ENCODE peak calls at places on chromosomes 3 and 15, in four cellular contexts. One of them, this sample, is unnamed.

GRCh38 chr15:61228025-61228901 is 839 bp downstream of the RORA start:
- DNase-seq in K562: no peak
- DNase-seq in HepG2: no peak
- DNase-seq in SK-N-SH: peak; percentile 60
- DNase-seq in this sample: no peak

GRCh38 chr15:73442436-73442835 is 528 bp upstream of the REC114 start:
- DNase-seq in K562: no peak
- DNase-seq in HepG2: no peak
- DNase-seq in SK-N-SH: no peak
- DNase-seq in this sample: no peak

GRCh38 chr15:65085990-65086679 is 9.6 kb downstream of the KBTBD13 start:
- DNase-seq in K562: peak; percentile 58
- DNase-seq in HepG2: peak; percentile 72
- DNase-seq in SK-N-SH: peak; percentile 69
- DNase-seq in this sample: no peak

GRCh38 chr3:186609247-186609868 is 3.5 kb upstream of the AHSG start:
- DNase-seq in K562: no peak
- DNase-seq in HepG2: no peak
- DNase-seq in SK-N-SH: no peak
- DNase-seq in this sample: no peak

GRCh38 chr15:68843425-68844311 is 23.0 kb upstream of the ANP32A start:
- DNase-seq in K562: no peak
- DNase-seq in HepG2: no peak
- DNase-seq in SK-N-SH: peak; percentile 82
- DNase-seq in this sample: no peak

GRCh38 chr3:193894121-193894863 is 241.7 kb upstream of the HES1 start:
- DNase-seq in K562: no peak
- DNase-seq in HepG2: no peak
- DNase-seq in SK-N-SH: no peak
- DNase-seq in this sample: no peak

GRCh38 chr15:96047255-96047931 is 283.1 kb upstream of the NR2F2 start:
- DNase-seq in K562: no peak
- DNase-seq in HepG2: no peak
- DNase-seq in SK-N-SH: no peak
- DNase-seq in this sample: no peak

GRCh38 chr3:151538706-151539403 is 78.0 kb upstream of the IGSF10 start:
- DNase-seq in K562: peak; percentile 8
- DNase-seq in HepG2: no peak
- DNase-seq in SK-N-SH: no peak
- DNase-seq in this sample: no peak

GRCh38 chr15:71154607-71155200 is 39.4 kb downstream of the THSD4 start:
- DNase-seq in K562: no peak
- DNase-seq in HepG2: no peak
- DNase-seq in SK-N-SH: no peak
- DNase-seq in this sample: no peak

GRCh38 chr3:13210221-13210975 is 137.2 kb upstream of the IQSEC1 start:
- DNase-seq in K562: no peak
- DNase-seq in HepG2: no peak
- DNase-seq in SK-N-SH: peak; percentile 68
- DNase-seq in this sample: no peak

GRCh38 chr3:98945006-98945626 is 43.6 kb upstream of the DCBLD2 start:
- DNase-seq in K562: no peak
- DNase-seq in HepG2: no peak
- DNase-seq in SK-N-SH: no peak
- DNase-seq in this sample: no peak

GRCh38 chr3:113166719-113167492 is 44.5 kb upstream of the BOC start:
- DNase-seq in K562: no peak
- DNase-seq in HepG2: no peak
- DNase-seq in SK-N-SH: peak; percentile 57
- DNase-seq in this sample: no peak

GRCh38 chr3:141796436-141797166 is 33.4 kb downstream of the GRK7 start:
- DNase-seq in K562: no peak
- DNase-seq in HepG2: no peak
- DNase-seq in SK-N-SH: no peak
- DNase-seq in this sample: peak; percentile 63

GRCh38 chr3:66386011-66386924 is 114.6 kb downstream of the LRIG1 start:
- DNase-seq in K562: no peak
- DNase-seq in HepG2: no peak
- DNase-seq in SK-N-SH: no peak
- DNase-seq in this sample: peak; percentile 90

GRCh38 chr3:189981668-189982067 is 139.0 kb downstream of the P3H2 start:
- DNase-seq in K562: no peak
- DNase-seq in HepG2: no peak
- DNase-seq in SK-N-SH: no peak
- DNase-seq in this sample: no peak

GRCh38 chr3:49054344-49054862 is 25.2 kb upstream of the IMPDH2 start:
- DNase-seq in K562: no peak
- DNase-seq in HepG2: no peak
- DNase-seq in SK-N-SH: no peak
- DNase-seq in this sample: no peak

GRCh38 chr15:91891788-91892187 is 38.3 kb downstream of the SLCO3A1 start:
- DNase-seq in K562: no peak
- DNase-seq in HepG2: no peak
- DNase-seq in SK-N-SH: no peak
- DNase-seq in this sample: no peak

GRCh38 chr15:78405336-78405924 is 32.6 kb upstream of the IREB2 start:
- DNase-seq in K562: no peak
- DNase-seq in HepG2: no peak
- DNase-seq in SK-N-SH: no peak
- DNase-seq in this sample: no peak
- H3K4me3 ChIP-seq in K562: no peak overlapping the region
- H3K4me3 ChIP-seq in HepG2: no peak overlapping the region
- H3K4me3 ChIP-seq in SK-N-SH: no peak overlapping the region
- H3K4me3 ChIP-seq in this sample: no peak overlapping the region

DNA sequence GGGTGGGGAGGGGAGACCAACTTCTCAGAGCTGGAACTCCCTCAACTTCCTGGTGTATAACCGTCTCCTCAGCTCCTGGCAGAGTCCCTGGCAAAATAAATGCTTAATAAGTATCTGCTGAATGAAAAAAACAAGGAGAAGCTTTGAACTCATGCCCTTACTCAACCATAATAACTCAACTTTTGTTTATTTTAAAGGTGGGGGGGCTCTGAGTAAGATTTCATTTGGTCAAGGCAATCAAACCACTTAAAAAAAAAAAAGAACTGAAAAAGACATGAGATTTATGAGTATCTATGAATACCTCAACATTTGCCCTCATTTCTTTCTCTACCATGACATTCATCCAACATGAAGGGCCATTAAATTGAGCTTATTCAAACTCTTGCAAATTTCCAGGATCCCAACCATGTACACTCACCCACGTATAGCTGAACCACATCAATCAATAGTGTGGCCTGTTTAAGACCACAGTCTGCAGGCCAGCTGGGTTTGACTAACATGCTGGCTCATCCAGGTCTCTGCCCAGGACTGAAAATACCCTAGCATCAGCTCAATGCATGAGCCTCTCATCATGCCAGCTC is 157.9 kb downstream of the FOXP1 start:
- DNase-seq in K562: no peak
- DNase-seq in HepG2: no peak
- DNase-seq in SK-N-SH: no peak
- DNase-seq in this sample: no peak
- TF ChIP-seq FOXM1 in K562: no peak
- TF ChIP-seq FOXM1 in HepG2: no peak
- TF ChIP-seq FOXM1 in SK-N-SH: no peak
- TF ChIP-seq FOXM1 in this sample: no peak

GRCh38 chr3:100144255-100144866 is 30.1 kb upstream of the FILIP1L start:
- DNase-seq in K562: no peak
- DNase-seq in HepG2: no peak
- DNase-seq in SK-N-SH: no peak
- DNase-seq in this sample: peak; percentile 4
- H3K4me3 ChIP-seq in K562: no peak overlapping the region
- H3K4me3 ChIP-seq in HepG2: no peak overlapping the region
- H3K4me3 ChIP-seq in SK-N-SH: no peak overlapping the region
- H3K4me3 ChIP-seq in this sample: no peak overlapping the region

GRCh38 chr3:60190073-60190472 is 1061.2 kb downstream of the FHIT start:
- DNase-seq in K562: no peak
- DNase-seq in HepG2: no peak
- DNase-seq in SK-N-SH: no peak
- DNase-seq in this sample: no peak

GRCh38 chr3:60188803-60189202 is 1062.4 kb downstream of the FHIT start:
- DNase-seq in K562: no peak
- DNase-seq in HepG2: no peak
- DNase-seq in SK-N-SH: no peak
- DNase-seq in this sample: no peak

GRCh38 chr3:60186359-60186758 is 1064.9 kb downstream of the FHIT start:
- DNase-seq in K562: no peak
- DNase-seq in HepG2: no peak
- DNase-seq in SK-N-SH: no peak
- DNase-seq in this sample: no peak

GRCh38 chr3:60192297-60193114 is 1058.7 kb downstream of the FHIT start:
- DNase-seq in K562: no peak
- DNase-seq in HepG2: no peak
- DNase-seq in SK-N-SH: no peak
- DNase-seq in this sample: peak; percentile 3

GRCh38 chr3:60189304-60189703 is 1061.9 kb downstream of the FHIT start:
- DNase-seq in K562: no peak
- DNase-seq in HepG2: no peak
- DNase-seq in SK-N-SH: no peak
- DNase-seq in this sample: no peak
- TF ChIP-seq FOXM1 in K562: no peak
- TF ChIP-seq FOXM1 in HepG2: no peak
- TF ChIP-seq FOXM1 in SK-N-SH: no peak
- TF ChIP-seq FOXM1 in this sample: no peak

DNA sequence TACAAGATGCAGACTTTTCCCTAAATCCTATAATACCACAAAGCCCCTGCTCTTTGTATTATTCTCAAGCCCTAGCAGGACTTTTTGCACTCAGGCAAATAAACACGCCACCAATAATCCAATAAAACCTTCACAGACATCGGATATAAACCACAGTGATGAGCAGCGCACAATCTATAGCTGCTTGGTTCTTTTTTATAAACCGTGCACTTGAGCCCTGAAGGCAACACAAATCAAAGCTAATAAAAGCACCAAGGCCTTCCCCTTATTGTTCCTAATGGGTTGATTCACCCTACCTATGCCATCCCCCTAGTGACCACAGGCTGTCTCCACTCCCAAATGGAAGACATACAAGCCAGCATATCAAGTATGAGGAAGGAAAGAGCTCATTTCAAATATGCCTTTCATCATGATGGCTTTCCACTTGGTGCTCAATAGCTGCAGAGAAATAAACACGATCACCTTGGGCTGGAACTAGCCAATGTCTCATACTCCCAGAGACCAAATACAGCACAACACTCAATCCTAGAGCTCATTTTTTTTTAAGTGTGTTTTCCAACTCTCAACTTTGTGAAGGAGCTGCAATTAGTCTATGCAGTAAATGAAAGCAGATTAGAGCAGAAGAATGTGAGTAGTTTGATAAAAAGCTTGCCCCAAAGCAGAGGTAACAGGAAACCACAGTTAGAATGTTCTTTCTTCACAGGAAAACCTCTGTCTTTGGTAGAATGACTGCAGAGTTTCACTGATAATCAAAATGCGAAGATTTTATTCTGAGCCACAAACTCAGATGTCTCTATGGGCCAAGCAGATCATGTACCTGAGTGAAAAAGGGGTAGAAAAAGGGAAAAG is 573.9 kb downstream of the AGBL1 start:
- DNase-seq in K562: no peak
- DNase-seq in HepG2: no peak
- DNase-seq in SK-N-SH: no peak
- DNase-seq in this sample: no peak
- H3K4me3 ChIP-seq in K562: no peak overlapping the region
- H3K4me3 ChIP-seq in HepG2: no peak overlapping the region
- H3K4me3 ChIP-seq in SK-N-SH: no peak overlapping the region
- H3K4me3 ChIP-seq in this sample: no peak overlapping the region

GRCh38 chr3:192889694-192890093 is 28.0 kb downstream of the MB21D2 start:
- DNase-seq in K562: no peak
- DNase-seq in HepG2: no peak
- DNase-seq in SK-N-SH: no peak
- DNase-seq in this sample: no peak

GRCh38 chr3:192894676-192895075 is 23.0 kb downstream of the MB21D2 start:
- DNase-seq in K562: no peak
- DNase-seq in HepG2: no peak
- DNase-seq in SK-N-SH: no peak
- DNase-seq in this sample: no peak

GRCh38 chr3:192890348-192891335 is 27.0 kb downstream of the MB21D2 start:
- DNase-seq in K562: no peak
- DNase-seq in HepG2: no peak
- DNase-seq in SK-N-SH: no peak
- DNase-seq in this sample: no peak

GRCh38 chr3:192896208-192896607 is 21.4 kb downstream of the MB21D2 start:
- DNase-seq in K562: no peak
- DNase-seq in HepG2: peak; percentile 63
- DNase-seq in SK-N-SH: no peak
- DNase-seq in this sample: no peak

DNA sequence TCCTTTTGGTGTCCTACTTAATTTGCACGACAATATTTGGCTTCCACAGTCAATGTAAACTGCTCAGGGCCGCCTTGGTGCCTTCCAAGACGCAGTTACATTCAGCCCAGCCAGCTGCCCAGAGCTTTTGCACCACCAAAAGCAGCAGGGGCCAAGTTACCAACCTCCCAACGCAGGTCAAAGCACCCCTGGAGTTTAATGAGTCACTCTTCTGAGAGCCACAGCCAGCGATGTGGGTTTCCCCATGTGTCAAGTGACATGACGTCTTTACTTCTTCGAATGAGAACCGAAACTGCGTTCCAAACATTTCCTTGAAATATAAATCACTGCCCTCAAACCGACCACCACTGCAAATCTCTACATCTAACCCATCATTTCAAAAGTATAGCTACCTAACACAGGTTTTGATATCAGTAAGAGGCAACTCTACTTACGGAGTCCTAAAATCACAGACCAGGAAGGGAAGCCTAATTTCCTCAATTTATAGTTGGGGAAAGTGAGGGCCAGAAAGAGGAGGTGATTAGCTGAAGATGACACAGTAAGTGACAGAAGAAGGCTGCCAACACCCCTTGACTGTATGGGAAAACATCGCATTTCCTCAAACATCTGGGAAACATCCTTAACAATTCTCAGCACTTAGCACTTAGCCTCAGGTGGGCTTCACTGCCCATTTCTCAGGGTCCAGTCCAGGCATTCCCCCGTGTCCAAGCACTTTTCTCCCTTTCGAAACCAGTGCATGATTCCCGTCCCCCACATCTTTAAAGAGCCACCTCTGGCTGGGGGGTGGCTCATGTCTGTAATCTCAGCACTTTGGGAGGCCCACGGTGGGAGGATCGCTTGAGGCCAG is 24.5 kb downstream of the MB21D2 start:
- DNase-seq in K562: no peak
- DNase-seq in HepG2: no peak
- DNase-seq in SK-N-SH: no peak
- DNase-seq in this sample: peak; percentile 94
- TF ChIP-seq FOXM1 in K562: no peak
- TF ChIP-seq FOXM1 in HepG2: no peak
- TF ChIP-seq FOXM1 in SK-N-SH: peak; percentile 60
- TF ChIP-seq FOXM1 in this sample: peak; percentile 94

DNA sequence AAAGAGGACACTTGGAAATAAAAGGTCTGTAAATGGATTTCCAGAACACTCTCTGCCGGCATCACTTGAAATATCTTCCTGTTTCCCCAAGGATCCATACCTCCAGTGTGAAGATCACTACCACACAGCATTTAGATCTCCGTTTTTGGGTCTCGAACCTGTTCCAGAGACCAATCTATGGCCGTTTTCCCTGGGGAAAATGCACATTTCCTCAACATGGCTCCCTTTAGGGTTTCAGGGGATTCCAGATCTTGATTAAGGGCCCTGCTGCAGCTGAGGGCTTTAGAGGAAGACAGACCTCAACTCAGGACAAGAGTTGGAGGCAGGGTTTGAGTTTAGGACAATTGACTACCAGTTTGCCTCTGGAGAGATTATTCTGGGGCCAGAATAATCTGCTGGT is 2.1 kb downstream of the CTSH start:
- DNase-seq in K562: no peak
- DNase-seq in HepG2: no peak
- DNase-seq in SK-N-SH: no peak
- DNase-seq in this sample: no peak
- H3K4me3 ChIP-seq in K562: peak overlapping the region; percentile 87
- H3K4me3 ChIP-seq in HepG2: no peak overlapping the region
- H3K4me3 ChIP-seq in SK-N-SH: no peak overlapping the region
- H3K4me3 ChIP-seq in this sample: peak overlapping the region; percentile 96

This sample was measured in GM12878.